ENCODE peak calls at places on chromosomes 1 and 21, in five cellular contexts. One of them, this sample, is unnamed.

GRCh38 chr1:231626951-231627614 is 493 bp downstream of the DISC1 start:
- DNase-seq in DND-41: peak
- DNase-seq in tibial artery: peak
- DNase-seq in mammary epithelial cell: no peak
- DNase-seq in fibroblast of lung: peak
- DNase-seq in this sample: peak

GRCh38 chr1:15558516-15558915 is 26.3 kb downstream of the AGMAT start:
- DNase-seq in fibroblast of lung: no peak
- DNase-seq in DND-41: no peak
- DNase-seq in mammary epithelial cell: no peak
- DNase-seq in tibial artery: no peak
- DNase-seq in this sample: no peak

GRCh38 chr1:172585348-172585747 is 52.4 kb downstream of the SUCO start:
- DNase-seq in tibial artery: no peak
- DNase-seq in fibroblast of lung: peak
- DNase-seq in DND-41: no peak
- DNase-seq in mammary epithelial cell: peak
- DNase-seq in this sample: peak

GRCh38 chr1:173202430-173203145 is 4.5 kb downstream of the TNFSF4 start:
- DNase-seq in mammary epithelial cell: peak
- DNase-seq in fibroblast of lung: peak
- DNase-seq in DND-41: peak
- DNase-seq in tibial artery: no peak
- DNase-seq in this sample: peak

GRCh38 chr1:237386362-237387143 is 344.6 kb downstream of the RYR2 start:
- DNase-seq in DND-41: no peak
- DNase-seq in tibial artery: no peak
- DNase-seq in fibroblast of lung: peak
- DNase-seq in mammary epithelial cell: no peak
- DNase-seq in this sample: peak

GRCh38 chr1:119737040-119737682 is 25.4 kb downstream of the PHGDH start:
- DNase-seq in fibroblast of lung: peak
- DNase-seq in tibial artery: no peak
- DNase-seq in DND-41: no peak
- DNase-seq in mammary epithelial cell: peak
- DNase-seq in this sample: no peak

GRCh38 chr1:43773821-43774220 is 66.5 kb downstream of the ST3GAL3 start:
- DNase-seq in DND-41: no peak
- DNase-seq in fibroblast of lung: no peak
- DNase-seq in mammary epithelial cell: no peak
- DNase-seq in tibial artery: no peak
- DNase-seq in this sample: no peak

GRCh38 chr1:210250998-210251679 is 18.5 kb downstream of the SERTAD4 start:
- DNase-seq in mammary epithelial cell: peak
- DNase-seq in fibroblast of lung: peak
- DNase-seq in DND-41: peak
- DNase-seq in tibial artery: peak
- DNase-seq in this sample: peak

GRCh38 chr1:10324627-10325026 is 74.2 kb upstream of the PGD start:
- DNase-seq in fibroblast of lung: no peak
- DNase-seq in tibial artery: no peak
- DNase-seq in mammary epithelial cell: no peak
- DNase-seq in DND-41: no peak
- DNase-seq in this sample: no peak

GRCh38 chr1:28343405-28343804 is 14.6 kb downstream of the MED18 start:
- DNase-seq in fibroblast of lung: peak
- DNase-seq in tibial artery: no peak
- DNase-seq in mammary epithelial cell: peak
- DNase-seq in DND-41: no peak
- DNase-seq in this sample: peak

GRCh38 chr1:81225769-81226602 is 574.7 kb upstream of the ADGRL2 start:
- DNase-seq in DND-41: no peak
- DNase-seq in mammary epithelial cell: no peak
- DNase-seq in tibial artery: no peak
- DNase-seq in fibroblast of lung: no peak
- DNase-seq in this sample: no peak

DNA sequence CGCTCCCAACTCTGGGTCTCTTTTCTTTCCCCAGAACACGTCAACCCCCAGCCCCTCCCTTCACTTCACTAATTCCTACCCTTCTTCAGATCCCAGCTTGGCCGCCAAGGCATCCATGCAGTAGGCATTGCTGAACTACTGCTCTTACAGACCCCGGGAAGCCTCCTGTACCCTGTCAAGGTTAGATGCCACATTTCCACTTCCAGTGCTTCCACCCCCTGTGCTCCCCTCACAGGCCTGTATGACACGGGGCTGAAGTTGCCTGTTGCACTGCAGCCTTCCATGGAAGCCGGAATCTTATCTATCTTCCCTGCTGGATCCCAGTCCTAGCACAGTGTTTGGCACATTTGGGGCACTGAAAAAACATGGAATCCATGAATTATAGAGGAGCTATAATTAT is 99.0 kb upstream of the SOD1 start:
- DNase-seq in fibroblast of lung: no peak
- DNase-seq in tibial artery: no peak
- DNase-seq in mammary epithelial cell: no peak
- DNase-seq in DND-41: no peak
- DNase-seq in this sample: no peak
- H3K4me3 ChIP-seq in fibroblast of lung: no peak
- H3K4me3 ChIP-seq in tibial artery: no peak
- H3K4me3 ChIP-seq in mammary epithelial cell: no peak
- H3K4me3 ChIP-seq in DND-41: no peak
- H3K4me3 ChIP-seq in this sample: no peak

GRCh38 chr21:17900281-17900989 is 81.3 kb upstream of the C21orf91 start:
- DNase-seq in fibroblast of lung: no peak
- DNase-seq in tibial artery: no peak
- DNase-seq in DND-41: no peak
- DNase-seq in mammary epithelial cell: no peak
- DNase-seq in this sample: no peak
- TF ChIP-seq CTCF in fibroblast of lung: no peak
- TF ChIP-seq CTCF in tibial artery: no peak
- TF ChIP-seq CTCF in DND-41: peak
- TF ChIP-seq CTCF in mammary epithelial cell: no peak
- TF ChIP-seq CTCF in this sample: no peak

GRCh38 chr1:93605812-93606512 is 75.7 kb downstream of the BCAR3 start:
- DNase-seq in mammary epithelial cell: peak
- DNase-seq in fibroblast of lung: peak
- DNase-seq in tibial artery: no peak
- DNase-seq in DND-41: no peak
- DNase-seq in this sample: peak
- H3K4me3 ChIP-seq in mammary epithelial cell: no peak
- H3K4me3 ChIP-seq in fibroblast of lung: no peak
- H3K4me3 ChIP-seq in tibial artery: no peak
- H3K4me3 ChIP-seq in DND-41: no peak
- H3K4me3 ChIP-seq in this sample: no peak

GRCh38 chr21:44931501-44932365 is 8.1 kb upstream of the SLX9 start:
- DNase-seq in fibroblast of lung: no peak
- DNase-seq in DND-41: no peak
- DNase-seq in mammary epithelial cell: no peak
- DNase-seq in tibial artery: peak
- DNase-seq in this sample: no peak
- TF ChIP-seq CTCF in fibroblast of lung: no peak
- TF ChIP-seq CTCF in DND-41: no peak
- TF ChIP-seq CTCF in mammary epithelial cell: no peak
- TF ChIP-seq CTCF in tibial artery: no peak
- TF ChIP-seq CTCF in this sample: no peak

DNA sequence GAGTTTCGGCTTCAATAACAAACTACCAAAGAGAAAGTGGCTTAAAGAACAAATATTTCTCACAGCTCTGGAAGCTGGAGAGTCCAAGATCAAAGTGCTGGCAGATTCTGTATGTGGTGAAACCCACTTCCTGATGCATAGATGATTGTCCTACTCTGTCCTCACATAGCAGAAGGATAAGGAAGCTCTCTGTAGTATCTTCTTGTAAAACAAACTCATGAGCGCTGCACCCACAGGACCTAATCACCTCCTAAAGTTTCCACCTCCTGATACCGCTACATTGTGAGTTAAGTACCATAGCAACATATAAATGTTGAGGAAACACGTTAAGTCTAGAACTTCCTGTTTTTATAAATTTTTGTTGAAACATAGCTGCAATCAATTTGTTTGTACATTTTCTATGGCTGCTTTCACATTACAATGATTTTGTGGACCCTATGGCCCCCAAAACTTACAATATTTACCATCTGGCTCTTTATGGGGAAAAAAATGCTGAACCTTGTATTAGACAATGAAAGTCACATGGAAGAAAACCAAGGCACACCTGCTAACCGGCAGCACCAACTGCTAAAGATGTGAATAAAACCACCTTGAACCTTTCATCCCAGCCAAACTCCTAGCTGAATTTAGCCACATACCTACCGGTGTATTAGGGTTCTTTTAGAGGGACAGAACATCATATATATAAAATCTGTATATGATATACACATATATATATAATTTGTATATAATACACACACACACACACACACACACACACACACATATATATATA is 1423.4 kb downstream of the NCAM2 start:
- DNase-seq in mammary epithelial cell: no peak
- DNase-seq in fibroblast of lung: no peak
- DNase-seq in tibial artery: no peak
- DNase-seq in DND-41: peak
- DNase-seq in this sample: no peak
- H3K4me3 ChIP-seq in mammary epithelial cell: no peak
- H3K4me3 ChIP-seq in fibroblast of lung: no peak
- H3K4me3 ChIP-seq in tibial artery: no peak
- H3K4me3 ChIP-seq in DND-41: peak
- H3K4me3 ChIP-seq in this sample: no peak

DNA sequence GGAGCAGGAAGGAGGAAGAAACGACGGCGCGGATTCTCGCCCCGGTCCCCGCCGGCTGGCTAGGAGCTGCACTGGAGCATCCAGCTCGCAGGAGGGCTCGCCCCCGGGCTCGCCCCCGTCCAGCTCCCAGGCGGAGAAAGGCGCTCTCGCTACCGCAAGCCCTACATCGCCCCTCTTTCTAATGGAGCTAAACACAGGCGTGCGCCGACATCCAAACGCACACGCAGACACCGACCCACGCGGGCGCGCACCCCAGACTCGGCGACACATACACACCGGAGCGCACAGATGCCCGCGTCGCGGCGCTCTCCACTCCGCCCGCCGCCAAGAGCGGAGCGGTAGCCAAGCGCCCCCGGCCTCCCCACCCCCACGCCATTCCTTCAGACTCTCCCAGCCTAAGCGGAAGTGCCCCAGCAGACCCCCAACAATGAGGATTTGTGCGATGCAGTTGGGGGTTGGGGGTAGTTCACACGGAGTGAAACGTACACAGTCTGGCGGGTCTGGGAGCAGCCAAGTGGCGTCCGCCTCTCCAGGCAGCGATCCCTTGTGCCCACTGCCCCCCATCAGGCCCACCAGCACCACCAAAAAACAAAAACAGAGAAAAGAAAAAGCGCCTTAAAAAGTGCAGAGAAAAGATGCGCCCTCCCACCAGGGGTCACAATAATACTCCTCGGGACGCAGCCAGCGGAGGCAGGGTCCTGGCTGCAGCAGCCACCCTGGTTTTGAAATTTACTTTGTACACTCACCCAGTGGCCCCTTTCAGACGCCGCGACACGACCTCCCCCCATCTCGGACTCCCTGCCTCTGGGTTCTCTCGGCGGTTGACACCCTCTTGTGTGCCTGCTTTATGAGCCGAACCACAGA is 1.4 kb downstream of the DAB1 start:
- DNase-seq in mammary epithelial cell: no peak
- DNase-seq in DND-41: no peak
- DNase-seq in fibroblast of lung: peak
- DNase-seq in tibial artery: no peak
- DNase-seq in this sample: no peak
- TF ChIP-seq CTCF in mammary epithelial cell: peak
- TF ChIP-seq CTCF in DND-41: no peak
- TF ChIP-seq CTCF in fibroblast of lung: peak
- TF ChIP-seq CTCF in tibial artery: no peak
- TF ChIP-seq CTCF in this sample: no peak

GRCh38 chr1:117698398-117699160 is 92.7 kb downstream of the TENT5C start:
- DNase-seq in fibroblast of lung: peak
- DNase-seq in DND-41: no peak
- DNase-seq in tibial artery: no peak
- DNase-seq in mammary epithelial cell: no peak
- DNase-seq in this sample: no peak

GRCh38 chr1:117696567-117696966 is 90.7 kb downstream of the TENT5C start:
- DNase-seq in DND-41: no peak
- DNase-seq in fibroblast of lung: peak
- DNase-seq in mammary epithelial cell: no peak
- DNase-seq in tibial artery: no peak
- DNase-seq in this sample: no peak

GRCh38 chr1:117699953-117700352 is 94.1 kb downstream of the TENT5C start:
- DNase-seq in fibroblast of lung: no peak
- DNase-seq in mammary epithelial cell: no peak
- DNase-seq in tibial artery: no peak
- DNase-seq in DND-41: no peak
- DNase-seq in this sample: no peak

GRCh38 chr1:117695796-117696505 is 90.1 kb downstream of the TENT5C start:
- DNase-seq in fibroblast of lung: peak
- DNase-seq in tibial artery: peak
- DNase-seq in mammary epithelial cell: peak
- DNase-seq in DND-41: no peak
- DNase-seq in this sample: peak

GRCh38 chr1:117697220-117697781 is 91.5 kb downstream of the TENT5C start:
- DNase-seq in fibroblast of lung: peak
- DNase-seq in DND-41: no peak
- DNase-seq in mammary epithelial cell: no peak
- DNase-seq in tibial artery: no peak
- DNase-seq in this sample: no peak
- H3K4me3 ChIP-seq in fibroblast of lung: no peak
- H3K4me3 ChIP-seq in DND-41: no peak
- H3K4me3 ChIP-seq in mammary epithelial cell: no peak
- H3K4me3 ChIP-seq in tibial artery: no peak
- H3K4me3 ChIP-seq in this sample: no peak

GRCh38 chr1:154548028-154548427 is 10.4 kb downstream of the UBE2Q1 start:
- DNase-seq in fibroblast of lung: no peak
- DNase-seq in DND-41: no peak
- DNase-seq in tibial artery: no peak
- DNase-seq in mammary epithelial cell: no peak
- DNase-seq in this sample: no peak
- TF ChIP-seq CTCF in fibroblast of lung: no peak
- TF ChIP-seq CTCF in DND-41: no peak
- TF ChIP-seq CTCF in tibial artery: no peak
- TF ChIP-seq CTCF in mammary epithelial cell: no peak
- TF ChIP-seq CTCF in this sample: no peak

GRCh38 chr21:45982758-45983731 is 1.5 kb downstream of the COL6A1 start:
- DNase-seq in DND-41: no peak
- DNase-seq in tibial artery: peak
- DNase-seq in fibroblast of lung: no peak
- DNase-seq in mammary epithelial cell: no peak
- DNase-seq in this sample: no peak

GRCh38 chr21:45981641-45982255 is at the start of gene COL6A1:
- DNase-seq in mammary epithelial cell: peak
- DNase-seq in tibial artery: peak
- DNase-seq in DND-41: no peak
- DNase-seq in fibroblast of lung: peak
- DNase-seq in this sample: no peak

GRCh38 chr21:45981154-45981606 is 390 bp upstream of the COL6A1 start:
- DNase-seq in DND-41: peak
- DNase-seq in tibial artery: peak
- DNase-seq in fibroblast of lung: peak
- DNase-seq in mammary epithelial cell: peak
- DNase-seq in this sample: peak

GRCh38 chr21:45980697-45981096 is 873 bp upstream of the COL6A1 start:
- DNase-seq in fibroblast of lung: no peak
- DNase-seq in tibial artery: no peak
- DNase-seq in mammary epithelial cell: no peak
- DNase-seq in DND-41: no peak
- DNase-seq in this sample: no peak

GRCh38 chr21:45982256-45982757 is 737 bp downstream of the COL6A1 start:
- DNase-seq in mammary epithelial cell: no peak
- DNase-seq in tibial artery: peak
- DNase-seq in DND-41: no peak
- DNase-seq in fibroblast of lung: no peak
- DNase-seq in this sample: no peak
- H3K4me3 ChIP-seq in mammary epithelial cell: peak
- H3K4me3 ChIP-seq in tibial artery: peak
- H3K4me3 ChIP-seq in DND-41: no peak
- H3K4me3 ChIP-seq in fibroblast of lung: peak
- H3K4me3 ChIP-seq in this sample: no peak

GRCh38 chr1:187383366-187383765 is 554.6 kb downstream of the PLA2G4A start:
- DNase-seq in tibial artery: no peak
- DNase-seq in fibroblast of lung: no peak
- DNase-seq in DND-41: no peak
- DNase-seq in mammary epithelial cell: no peak
- DNase-seq in this sample: no peak
- TF ChIP-seq CTCF in tibial artery: no peak
- TF ChIP-seq CTCF in fibroblast of lung: no peak
- TF ChIP-seq CTCF in DND-41: no peak
- TF ChIP-seq CTCF in mammary epithelial cell: peak
- TF ChIP-seq CTCF in this sample: no peak

This sample was measured in bronchial epithelial cell.